ENCODE peak calls at places on chromosomes 6 and 20, in eight cellular contexts. K, U, N, X, B, L, S and I are unnamed samples.

GRCh38 chr20:47792021-47792618 is 6.8 kb upstream of the SULF2 start:
- DNase-seq in N (peak), S (peak), L (peak), B (peak), U (no peak), K (peak), X (no peak), I (peak)

GRCh38 chr20:59693587-59693986 is 89.2 kb downstream of the PHACTR3 start:
- DNase-seq in N (no peak), X (no peak), K (no peak), L (no peak), U (no peak), S (no peak), B (no peak), I (no peak)

GRCh38 chr6:35019831-35020230 is 121.3 kb downstream of the TCP11 start:
- DNase-seq in N (no peak), B (no peak), X (no peak), S (no peak), L (no peak), U (no peak), K (no peak), I (no peak)

GRCh38 chr6:163565140-163565539 is 150.6 kb downstream of the QKI start:
- DNase-seq in B (no peak), U (no peak), X (no peak), L (peak), K (no peak), N (no peak), S (no peak), I (no peak)

GRCh38 chr6:84417261-84417660 is 189.8 kb upstream of the CEP162 start:
- DNase-seq in N (peak), K (no peak), X (no peak), S (no peak), U (no peak), L (peak), B (no peak), I (no peak)

GRCh38 chr6:56891754-56892153 is 63.2 kb upstream of the BEND6 start:
- DNase-seq in L (no peak), S (peak), K (no peak), B (no peak), N (peak), X (no peak), U (no peak), I (no peak)

GRCh38 chr6:134657751-134658522 is 292.0 kb downstream of the ALDH8A1 start:
- DNase-seq in L (peak), K (no peak), X (no peak), N (no peak), U (no peak), S (no peak), B (peak), I (no peak)

GRCh38 chr6:82057846-82058554 is 189.5 kb downstream of the IBTK start:
- DNase-seq in S (peak), B (peak), X (no peak), K (no peak), L (peak), N (no peak), U (no peak), I (no peak)

GRCh38 chr6:170442596-170442995 is 110.5 kb downstream of the PSMB1 start:
- DNase-seq in B (no peak), S (no peak), U (no peak), X (no peak), K (no peak), N (no peak), L (no peak), I (no peak)

GRCh38 chr6:135014353-135014832 is 40.2 kb downstream of the HBS1L start:
- DNase-seq in N (no peak), L (no peak), U (no peak), K (no peak), B (no peak), X (no peak), S (no peak), I (no peak)

GRCh38 chr6:137261393-137262154 is 42.4 kb upstream of the IFNGR1 start:
- DNase-seq in L (peak), U (no peak), B (peak), S (peak), K (no peak), N (peak), X (no peak), I (no peak)

GRCh38 chr20:35004749-35005462 is 49.2 kb downstream of the MYH7B start:
- DNase-seq in X (no peak), L (no peak), S (no peak), U (no peak), N (no peak), B (no peak), K (peak), I (no peak)

GRCh38 chr6:94498099-94498498 is 1078.7 kb upstream of the EPHA7 start:
- DNase-seq in K (no peak), L (no peak), S (no peak), N (no peak), B (no peak), U (no peak), X (no peak), I (no peak)

GRCh38 chr6:35310265-35310831 is 12.7 kb downstream of the DEF6 start:
- DNase-seq in X (no peak), B (no peak), L (no peak), S (no peak), K (no peak), U (peak), N (no peak), I (no peak)

GRCh38 chr20:38723069-38723981 is 961 bp upstream of the SLC32A1 start:
- DNase-seq in N (no peak), S (no peak), U (no peak), L (peak), X (peak), K (no peak), B (no peak), I (no peak)

GRCh38 chr20:17655286-17655651 is 26.8 kb downstream of the RRBP1 start:
- DNase-seq in L (peak), U (no peak), X (no peak), S (no peak), K (no peak), N (no peak), B (no peak), I (no peak)

GRCh38 chr6:153997221-153997620 is 41.8 kb upstream of the OPRM1 start:
- DNase-seq in L (no peak), S (no peak), X (no peak), U (no peak), B (no peak), K (no peak), N (no peak), I (no peak)

GRCh38 chr6:31308050-31308844 is 36.4 kb upstream of the HLA-C start:
- DNase-seq in S (no peak), X (peak), U (peak), B (no peak), K (peak), N (no peak), L (no peak), I (no peak)

GRCh38 chr6:56764081-56764566 is 121.4 kb upstream of the DST start:
- DNase-seq in L (peak), B (peak), X (peak), U (no peak), K (no peak), N (peak), S (no peak), I (no peak)

GRCh38 chr6:45677381-45677992 is 299.8 kb upstream of the SUPT3H start:
- DNase-seq in S (no peak), N (no peak), X (no peak), K (no peak), L (peak), U (peak), B (peak), I (no peak)

GRCh38 chr6:74277749-74278148 is 581.7 kb downstream of the CD109 start:
- DNase-seq in N (no peak), L (peak), X (no peak), B (peak), K (no peak), U (no peak), S (no peak), I (no peak)

GRCh38 chr6:136396908-136397307 is 107.3 kb upstream of the BCLAF1 start:
- DNase-seq in N (no peak), X (no peak), U (no peak), L (no peak), S (no peak), B (no peak), K (no peak), I (no peak)

GRCh38 chr6:13395272-13396237 is 67.2 kb upstream of the TBC1D7 start:
- DNase-seq in N (peak), U (no peak), X (no peak), B (peak), S (peak), L (peak), K (peak), I (peak)

GRCh38 chr6:125066964-125067363 is 86.6 kb upstream of the TPD52L1 start:
- DNase-seq in U (peak), L (peak), K (no peak), N (no peak), X (no peak), S (no peak), B (no peak), I (no peak)

GRCh38 chr20:46458891-46459750 is 52.7 kb upstream of the ELMO2 start:
- DNase-seq in L (no peak), X (peak), K (peak), S (no peak), U (no peak), B (no peak), N (no peak), I (no peak)

GRCh38 chr6:34462561-34462971 is 3.3 kb upstream of the PACSIN1 start:
- DNase-seq in L (no peak), N (no peak), S (no peak), K (peak), B (no peak), X (no peak), U (no peak), I (no peak)

GRCh38 chr6:11869656-11870340 is 91.2 kb upstream of the ADTRP start:
- DNase-seq in B (peak), X (no peak), L (peak), S (peak), N (no peak), K (peak), U (no peak), I (no peak)

GRCh38 chr6:40287296-40287820 is 299.8 kb downstream of the LRFN2 start:
- DNase-seq in B (no peak), L (no peak), N (no peak), K (no peak), X (no peak), U (no peak), S (no peak), I (no peak)

GRCh38 chr6:21742238-21742660 is 148.7 kb downstream of the SOX4 start:
- DNase-seq in B (peak), X (no peak), L (peak), N (peak), S (peak), K (no peak), U (no peak), I (no peak)

GRCh38 chr6:91476000-91476399 is 889.1 kb upstream of the MAP3K7 start:
- DNase-seq in X (no peak), U (no peak), S (peak), B (peak), N (no peak), K (peak), L (peak), I (peak)

GRCh38 chr20:61973515-61974356 is 91.9 kb downstream of the TAF4 start:
- DNase-seq in X (no peak), B (no peak), K (no peak), L (no peak), U (no peak), N (no peak), S (no peak), I (no peak)
- TF ChIP-seq CTCF in X (no peak), B (no peak), K (no peak), L (no peak), U (no peak), N (peak), S (no peak), I (no peak)

GRCh38 chr20:19528286-19529030 is 229.6 kb upstream of the RIN2 start:
- DNase-seq in U (no peak), S (no peak), K (no peak), X (no peak), L (no peak), B (no peak), N (no peak), I (peak)

GRCh38 chr20:19531446-19531845 is 226.6 kb upstream of the RIN2 start:
- DNase-seq in X (no peak), N (no peak), S (no peak), U (no peak), B (no peak), L (no peak), K (no peak), I (no peak)
- TF ChIP-seq CTCF in X (no peak), N (no peak), S (no peak), U (no peak), B (no peak), L (no peak), K (no peak), I (no peak)

GRCh38 chr6:116111552-116112528 is 11.2 kb downstream of the NT5DC1 start:
- DNase-seq in L (peak), X (peak), K (no peak), U (peak), N (peak), S (no peak), B (peak), I (no peak)
- TF ChIP-seq CTCF in L (peak), X (peak), K (peak), U (peak), N (peak), S (peak), B (peak), I (no peak)

GRCh38 chr6:328184-328670 is 35.9 kb downstream of the DUSP22 start:
- DNase-seq in B (peak), L (peak), N (peak), K (peak), X (no peak), U (no peak), S (peak), I (no peak)
- TF ChIP-seq CTCF in B (no peak), L (no peak), N (no peak), K (no peak), X (no peak), U (no peak), S (no peak), I (no peak)

GRCh38 chr6:63249875-63250482 is 38.7 kb downstream of the FKBP1C start:
- DNase-seq in K (no peak), U (no peak), L (no peak), S (no peak), X (no peak), N (no peak), B (no peak), I (no peak)

GRCh38 chr6:63245420-63245819 is 34.2 kb downstream of the FKBP1C start:
- DNase-seq in L (no peak), B (no peak), U (no peak), X (no peak), S (no peak), N (no peak), K (no peak), I (no peak)

DNA sequence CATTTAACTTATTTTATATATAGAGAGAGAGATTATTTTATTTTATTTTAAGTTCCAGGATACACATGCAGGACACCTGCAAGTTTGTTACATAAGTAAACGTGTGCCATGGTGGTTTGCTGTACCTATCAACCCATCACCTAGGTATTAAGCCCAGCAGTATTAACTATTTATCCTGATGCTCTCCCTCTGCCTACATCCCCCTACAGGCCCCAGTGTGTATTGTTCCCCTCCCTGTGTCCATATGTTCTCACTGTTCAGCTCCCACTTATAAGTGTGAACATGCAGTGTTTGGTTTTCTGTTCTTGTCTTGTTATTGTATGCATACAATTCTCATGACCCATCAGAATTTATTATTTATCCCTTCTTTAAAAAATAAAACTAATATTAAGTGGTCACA is 34.6 kb downstream of the FKBP1C start:
- DNase-seq in U (no peak), S (no peak), L (no peak), X (peak), K (no peak), B (no peak), N (no peak), I (no peak)
- TF ChIP-seq CTCF in U (no peak), S (no peak), L (no peak), X (peak), K (no peak), B (no peak), N (no peak), I (no peak)

GRCh38 chr6:138691595-138692057 is 81.9 kb upstream of the CCDC28A start:
- DNase-seq in N (peak), S (peak), L (peak), K (peak), B (peak), U (no peak), X (no peak), I (no peak)

GRCh38 chr6:138695193-138695592 is 78.4 kb upstream of the CCDC28A start:
- DNase-seq in B (no peak), U (no peak), L (no peak), X (no peak), K (no peak), S (no peak), N (no peak), I (no peak)

GRCh38 chr6:138692058-138692977 is 81.3 kb upstream of the CCDC28A start:
- DNase-seq in X (peak), U (peak), S (no peak), K (peak), L (peak), B (peak), N (peak), I (peak)

GRCh38 chr6:138690975-138691594 is 82.5 kb upstream of the CCDC28A start:
- DNase-seq in X (no peak), K (no peak), N (no peak), S (no peak), L (no peak), B (no peak), U (no peak), I (no peak)

GRCh38 chr6:138692978-138693909 is 80.3 kb upstream of the CCDC28A start:
- DNase-seq in U (peak), S (peak), B (peak), X (peak), K (peak), N (peak), L (peak), I (peak)
- TF ChIP-seq CTCF in U (no peak), S (peak), B (no peak), X (no peak), K (no peak), N (peak), L (peak), I (no peak)

DNA sequence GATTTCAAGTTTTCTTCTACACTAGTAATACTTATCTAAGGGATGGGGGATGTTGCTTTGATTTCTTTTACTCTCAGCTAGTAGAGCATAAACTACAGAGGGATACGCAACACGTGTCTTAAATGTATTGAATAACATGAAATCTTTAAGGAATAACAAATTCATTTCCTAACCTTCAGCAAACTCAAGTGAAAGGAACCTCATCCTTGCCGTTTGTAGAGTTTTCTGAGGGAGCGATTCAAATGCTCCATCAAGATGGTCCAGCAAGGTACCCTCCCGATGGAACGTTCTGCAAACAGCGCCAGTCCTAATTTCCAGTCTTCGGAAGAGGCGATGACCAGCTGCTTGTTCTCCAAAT is 95.4 kb upstream of the RIN2 start:
- DNase-seq in X (no peak), K (no peak), L (no peak), S (no peak), N (no peak), U (no peak), B (no peak), I (no peak)
- TF ChIP-seq CTCF in X (peak), K (no peak), L (no peak), S (no peak), N (no peak), U (no peak), B (no peak), I (no peak)

DNA sequence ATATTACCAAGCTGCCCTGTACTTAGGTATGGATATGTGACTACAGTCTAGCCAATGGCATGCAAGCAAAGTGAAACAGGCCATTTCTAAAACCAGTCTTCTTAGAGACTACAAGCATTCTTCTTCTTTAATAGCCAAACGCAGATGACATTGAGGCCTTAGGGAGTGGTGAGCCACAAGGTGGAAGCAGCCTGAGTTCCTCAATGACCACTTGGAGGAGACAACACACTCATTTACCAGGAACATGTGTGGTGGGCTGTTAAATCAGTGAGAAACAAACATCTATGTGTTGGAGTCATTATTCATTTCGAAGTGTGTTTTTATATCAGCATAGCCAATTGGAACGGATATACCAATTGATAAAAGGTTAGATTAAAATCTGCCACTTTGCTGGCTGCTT is 122.0 kb downstream of the GFRAL start:
- DNase-seq in U (no peak), K (no peak), X (peak), S (no peak), N (no peak), L (no peak), B (peak), I (no peak)
- TF ChIP-seq CTCF in U (no peak), K (no peak), X (peak), S (no peak), N (no peak), L (peak), B (no peak), I (no peak)